ENCODE peak calls at places on chromosomes 6 and 20, in eight cellular contexts. U, Q, H, I, F, X, L and E are unnamed samples. For H3K9me3, the result is how much of the 10 kb centered on the place peaks cover.

GRCh38 chr20:46568570-46569129 is 18.2 kb upstream of the OCSTAMP start:
- DNase-seq in H (no peak), I (peak), F (peak), L (peak), Q (no peak), X (peak), U (no peak), E (peak)

GRCh38 chr20:59645316-59645715 is 41.0 kb downstream of the PHACTR3 start:
- DNase-seq in X (no peak), L (no peak), F (peak), Q (no peak), H (peak), I (no peak), U (no peak), E (no peak)

GRCh38 chr20:59074456-59074855 is 31.9 kb upstream of the PRELID3B start:
- DNase-seq in U (no peak), Q (no peak), L (no peak), X (no peak), H (no peak), I (no peak), F (no peak), E (no peak)

GRCh38 chr6:56169366-56169765 is 78.0 kb downstream of the COL21A1 start:
- DNase-seq in I (no peak), X (no peak), L (no peak), U (no peak), F (no peak), Q (no peak), H (no peak), E (no peak)

GRCh38 chr20:4886771-4887527 is 114.4 kb downstream of the SLC23A2 start:
- DNase-seq in H (no peak), I (no peak), X (no peak), L (no peak), F (no peak), U (no peak), Q (no peak), E (no peak)

GRCh38 chr20:3405696-3406358 is 1.6 kb downstream of the DNAAF9 start:
- DNase-seq in X (no peak), I (no peak), F (no peak), Q (no peak), H (no peak), U (no peak), L (no peak), E (no peak)

GRCh38 chr6:25749837-25750236 is 4.7 kb upstream of the SLC17A4 start:
- DNase-seq in U (no peak), H (no peak), Q (no peak), F (no peak), L (no peak), X (no peak), I (no peak), E (no peak)

GRCh38 chr6:4415549-4415948 is 280.2 kb upstream of the ECI2 start:
- DNase-seq in U (no peak), X (no peak), Q (no peak), F (no peak), H (no peak), I (no peak), L (no peak), E (no peak)

GRCh38 chr20:42963796-42964195 is 225.9 kb downstream of the PTPRT start:
- DNase-seq in Q (no peak), I (no peak), F (no peak), U (no peak), H (no peak), L (no peak), X (no peak), E (no peak)

GRCh38 chr20:59652381-59652780 is 48.0 kb downstream of the PHACTR3 start:
- DNase-seq in U (no peak), H (no peak), Q (no peak), I (no peak), X (no peak), F (no peak), L (no peak), E (no peak)

GRCh38 chr20:44723391-44723790 is 8.2 kb downstream of the CCN5 start:
- DNase-seq in H (no peak), F (no peak), I (no peak), L (no peak), X (no peak), Q (no peak), U (no peak), E (no peak)

GRCh38 chr6:142478117-142478516 is 176.3 kb downstream of the ADGRG6 start:
- DNase-seq in L (no peak), X (no peak), U (peak), Q (no peak), F (no peak), I (no peak), H (no peak), E (peak)

GRCh38 chr6:5175635-5176034 is 85.1 kb downstream of the LYRM4 start:
- DNase-seq in Q (no peak), U (peak), H (no peak), I (no peak), L (no peak), F (no peak), X (no peak), E (no peak)

GRCh38 chr6:43013020-43013842 is 515 bp downstream of the MEA1 start:
- DNase-seq in F (no peak), I (no peak), X (no peak), U (no peak), Q (no peak), H (no peak), L (no peak), E (no peak)

GRCh38 chr20:2746636-2747265 is 53.7 kb downstream of the CPXM1 start:
- DNase-seq in F (no peak), I (no peak), H (peak), L (no peak), X (no peak), U (no peak), Q (no peak), E (no peak)

GRCh38 chr6:170096803-170097504 is 193.9 kb downstream of the DLL1 start:
- DNase-seq in Q (no peak), F (no peak), L (peak), U (no peak), I (no peak), H (no peak), X (no peak), E (no peak)

GRCh38 chr6:75428204-75428603 is 65.4 kb downstream of the FILIP1 start:
- DNase-seq in Q (no peak), L (no peak), U (no peak), X (no peak), F (no peak), I (no peak), H (no peak), E (no peak)

GRCh38 chr6:25175216-25175615 is 104.0 kb upstream of the CARMIL1 start:
- DNase-seq in F (no peak), Q (no peak), U (no peak), H (no peak), L (no peak), I (no peak), X (no peak), E (peak)

GRCh38 chr6:73985891-73986290 is 289.9 kb downstream of the CD109 start:
- DNase-seq in L (no peak), H (no peak), U (no peak), X (no peak), Q (peak), I (no peak), F (no peak), E (no peak)

GRCh38 chr6:2257358-2257757 is 12.0 kb upstream of the GMDS start:
- DNase-seq in U (no peak), F (no peak), H (peak), X (no peak), Q (no peak), I (no peak), L (no peak), E (peak)

GRCh38 chr6:43052842-43053544 is 658 bp downstream of the CUL7 start:
- DNase-seq in U (no peak), H (peak), F (no peak), I (peak), X (no peak), L (peak), Q (no peak), E (peak)

GRCh38 chr20:34538671-34539123 is 19.8 kb upstream of the MAP1LC3A start:
- DNase-seq in X (peak), H (peak), I (peak), U (peak), Q (peak), L (peak), F (peak), E (peak)

GRCh38 chr6:27986928-27987725 is 30.1 kb downstream of the OR2B6 start:
- DNase-seq in U (no peak), I (no peak), L (no peak), H (no peak), X (no peak), F (no peak), Q (no peak), E (no peak)

GRCh38 chr6:104940881-104941693 is 15.8 kb upstream of the LIN28B start:
- DNase-seq in F (no peak), Q (peak), U (no peak), X (peak), I (peak), H (peak), L (no peak), E (peak)

GRCh38 chr20:58361549-58361948 is 27.5 kb upstream of the VAPB start:
- DNase-seq in L (no peak), I (no peak), U (no peak), X (peak), F (no peak), Q (no peak), H (no peak), E (peak)

GRCh38 chr6:55474386-55474785 is 104.6 kb downstream of the HMGCLL1 start:
- DNase-seq in X (no peak), F (no peak), L (no peak), H (no peak), I (no peak), U (no peak), Q (no peak), E (no peak)

GRCh38 chr6:16947461-16948159 is 154.2 kb upstream of the STMND1 start:
- DNase-seq in L (peak), H (peak), Q (peak), U (no peak), F (peak), I (no peak), X (no peak), E (peak)

GRCh38 chr6:86963352-86963751 is 26.0 kb downstream of the HTR1E start:
- DNase-seq in I (no peak), U (no peak), X (no peak), F (no peak), H (no peak), L (no peak), Q (no peak), E (no peak)

GRCh38 chr6:150590448-150590847 is 9.2 kb upstream of the PLEKHG1 start:
- DNase-seq in I (no peak), U (no peak), H (no peak), F (no peak), X (no peak), Q (no peak), L (no peak), E (no peak)

GRCh38 chr20:41618807-41619294 is 674 bp upstream of the CHD6 start:
- DNase-seq in Q (no peak), X (no peak), U (no peak), I (no peak), L (no peak), H (no peak), F (no peak), E (peak)

GRCh38 chr6:71386215-71386614 is 97.6 kb downstream of the OGFRL1 start:
- DNase-seq in F (no peak), U (no peak), Q (no peak), I (no peak), X (no peak), H (no peak), L (no peak), E (no peak)

GRCh38 chr6:53020005-53020744 is 25.1 kb upstream of the GSTA4 start:
- DNase-seq in X (no peak), L (no peak), I (no peak), H (no peak), Q (no peak), U (no peak), F (no peak), E (no peak)

DNA sequence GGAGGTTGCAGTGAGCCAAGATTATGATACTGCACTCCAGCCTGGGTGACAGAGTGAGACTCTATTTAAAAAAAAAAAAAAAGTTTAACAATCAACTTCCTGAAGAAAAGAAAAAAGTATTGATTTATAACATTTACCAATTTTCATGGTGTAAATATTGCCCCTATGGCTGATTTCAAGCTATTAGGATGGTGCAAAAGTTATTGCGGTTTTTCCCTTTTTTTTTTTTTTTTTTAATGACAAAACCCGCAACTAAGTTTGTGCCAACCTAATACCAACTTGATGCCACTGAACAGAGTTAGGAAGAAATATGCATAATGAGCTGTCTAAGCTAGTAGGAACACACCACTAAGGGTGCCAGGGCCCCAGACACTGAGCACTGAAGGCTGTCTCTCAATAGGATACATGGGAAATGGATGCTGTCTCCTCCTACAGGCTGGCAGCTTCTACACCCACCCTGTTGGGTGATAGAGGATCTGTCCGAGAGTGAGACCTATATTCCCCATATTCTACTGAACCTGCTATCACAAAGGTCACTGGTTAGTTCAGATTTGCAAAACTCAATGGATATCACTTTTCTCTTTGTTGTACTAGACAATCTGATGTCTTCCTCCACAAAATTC is 6.5 kb upstream of the PERP start:
- DNase-seq in U (no peak), H (no peak), X (no peak), Q (no peak), F (no peak), L (no peak), I (no peak), E (no peak)
- TF ChIP-seq CTCF in U (no peak), H (no peak), X (no peak), Q (no peak), F (no peak), L (no peak), I (no peak), E (no peak)

GRCh38 chr6:100658486-100658885 is 193.8 kb upstream of the SIM1 start:
- DNase-seq in F (no peak), H (no peak), L (no peak), X (no peak), Q (no peak), U (no peak), I (no peak), E (no peak)
- H3K4me3 ChIP-seq in F (no peak), H (no peak), L (no peak), X (no peak), Q (no peak), U (no peak), I (no peak), E (no peak)

GRCh38 chr20:18326990-18327389 is 38.7 kb downstream of the ZNF133 start:
- DNase-seq in L (no peak), I (no peak), Q (no peak), X (no peak), U (no peak), H (no peak), F (no peak), E (no peak)

DNA sequence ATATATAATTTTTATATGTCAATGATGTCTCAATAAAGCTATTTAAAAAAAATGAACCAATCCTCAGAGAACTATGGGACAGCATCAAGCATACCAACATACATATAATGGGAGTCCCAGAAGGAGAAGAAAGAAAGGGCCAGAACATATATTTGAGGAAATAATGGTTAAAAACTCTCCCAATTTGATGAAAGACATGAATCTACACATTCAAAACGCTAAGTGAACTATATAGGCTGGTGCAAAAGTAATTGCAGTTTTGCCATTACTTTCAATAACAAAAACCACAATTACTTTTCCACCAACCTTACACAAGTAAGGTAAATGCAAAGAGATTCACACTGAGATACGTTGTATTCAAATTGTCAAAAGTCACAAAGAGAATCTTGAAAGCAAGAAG is 43.4 kb downstream of the ZNF133 start:
- DNase-seq in F (no peak), X (no peak), I (no peak), H (no peak), U (no peak), L (no peak), Q (no peak), E (no peak)
- H3K9me3 ChIP-seq in F (under half), X (under half), I (under half), H (under half), U (under half), L (under half), Q (under half), E (under half)

GRCh38 chr6:156564128-156564806 is 212.9 kb upstream of the ARID1B start:
- DNase-seq in F (peak), Q (peak), H (peak), U (peak), X (peak), L (peak), I (peak), E (peak)
- TF ChIP-seq CTCF in F (peak), Q (peak), H (peak), U (peak), X (peak), L (peak), I (peak), E (peak)

DNA sequence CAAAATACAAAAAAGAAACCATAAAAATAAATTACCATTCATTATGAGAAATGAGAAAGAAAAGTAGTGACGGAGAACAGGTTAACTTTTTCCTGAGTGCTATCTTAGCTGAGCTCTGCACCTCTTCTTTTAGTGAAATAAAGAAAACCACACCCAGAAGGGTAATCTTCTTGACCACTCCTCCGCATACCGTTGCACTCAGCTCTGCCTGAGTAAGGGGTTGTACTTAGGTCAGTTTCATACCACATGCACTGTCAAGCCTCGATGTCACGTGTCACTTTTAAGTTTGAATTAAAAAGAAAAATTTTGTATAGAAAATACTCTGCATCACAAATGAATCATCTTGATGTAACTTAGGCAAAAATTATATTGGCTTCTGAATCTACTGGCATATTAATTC is 2.8 kb downstream of the EZR start:
- DNase-seq in L (no peak), I (no peak), U (peak), F (no peak), H (no peak), Q (peak), X (no peak), E (no peak)
- H3K4me3 ChIP-seq in L (no peak), I (peak), U (peak), F (no peak), H (peak), Q (peak), X (peak), E (peak)

DNA sequence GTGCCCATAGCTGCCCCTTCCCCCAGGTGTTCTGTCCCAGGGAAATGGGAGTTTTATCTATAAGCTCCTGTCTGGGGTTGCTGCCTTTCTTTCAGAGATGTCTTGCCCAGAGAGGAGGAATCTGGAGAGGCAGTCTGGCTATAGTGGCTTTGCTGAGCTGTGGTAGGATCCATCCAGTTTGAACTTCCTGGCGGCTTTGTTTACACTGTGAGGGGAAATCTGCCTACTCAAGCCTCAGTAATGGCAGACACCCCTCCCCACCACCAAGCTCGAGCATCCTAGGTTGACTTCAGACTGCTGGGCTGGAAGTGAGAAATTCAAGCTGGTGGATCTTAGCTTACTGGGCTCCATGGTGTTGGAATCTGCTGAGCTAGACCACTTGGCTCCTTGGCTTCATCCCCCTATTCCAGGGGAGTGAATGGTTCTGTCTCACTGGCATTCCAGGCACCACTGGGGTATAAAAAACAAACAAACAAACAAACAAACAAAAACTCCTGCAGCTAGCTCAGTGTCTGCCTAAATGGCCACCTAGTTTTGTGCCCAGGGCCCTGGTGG is 24.0 kb downstream of the TNFAIP3 start:
- DNase-seq in F (no peak), H (no peak), Q (no peak), U (no peak), L (no peak), I (no peak), X (no peak), E (no peak)
- H3K9me3 ChIP-seq in F (under half), H (under half), Q (under half), U (under half), L (under half), I (under half), X (under half), E (under half)